ENCODE peak calls at places on chromosomes 6 and 20, in ten cellular contexts. X is AG10803, M is DND-41, K is body of pancreas, E is choroid plexus epithelial cell, O is mammary epithelial cell, H is breast epithelium, D is lung, Q is lower lobe of right lung, U is AG09309. F is an unnamed sample.

GRCh38 chr6:26031595-26032386 is 55.4 kb upstream of the HFE start:
- DNase-seq in K (peak), E (peak), Q (peak), X (peak), O (peak), H (peak), D (peak), M (peak), U (peak), F (peak)

GRCh38 chr20:6882911-6883310 is 115.4 kb downstream of the BMP2 start:
- DNase-seq in O (peak), Q (no peak), X (peak), M (no peak), K (no peak), D (no peak), H (no peak), E (peak), U (peak), F (peak)

GRCh38 chr6:13425971-13426931 is 61.1 kb downstream of the GFOD1 start:
- DNase-seq in O (peak), K (no peak), M (no peak), X (peak), Q (no peak), D (no peak), U (peak), H (peak), E (peak), F (peak)

GRCh38 chr20:22305391-22305790 is 279.0 kb downstream of the FOXA2 start:
- DNase-seq in K (no peak), Q (no peak), E (no peak), X (no peak), U (no peak), D (no peak), O (no peak), M (no peak), H (no peak), F (no peak)

GRCh38 chr6:36336779-36337194 is at the start of gene BNIP5:
- DNase-seq in K (no peak), M (no peak), Q (no peak), H (no peak), E (no peak), U (no peak), X (no peak), D (no peak), O (no peak), F (no peak)

GRCh38 chr6:56902551-56903464 is 52.1 kb upstream of the BEND6 start:
- DNase-seq in K (no peak), U (no peak), H (no peak), E (peak), Q (no peak), D (no peak), X (peak), M (no peak), O (peak), F (peak)

GRCh38 chr6:151452750-151453427 is 963 bp upstream of the RMND1 start:
- DNase-seq in X (peak), M (peak), O (peak), U (no peak), H (peak), D (peak), E (peak), Q (no peak), K (peak), F (peak)

GRCh38 chr20:41334036-41334435 is 6.6 kb upstream of the LPIN3 start:
- DNase-seq in U (no peak), Q (no peak), E (no peak), H (no peak), X (no peak), K (no peak), D (no peak), M (no peak), O (no peak), F (no peak)

GRCh38 chr20:34385464-34385863 is 22.4 kb downstream of the ITCH start:
- DNase-seq in K (no peak), H (no peak), O (no peak), X (no peak), Q (no peak), E (no peak), M (no peak), D (no peak), U (no peak), F (no peak)

GRCh38 chr20:19692685-19693119 is 65.4 kb upstream of the RIN2 start:
- DNase-seq in O (peak), D (peak), H (peak), Q (peak), U (no peak), K (peak), X (peak), M (peak), E (peak), F (peak)

GRCh38 chr6:53103993-53104675 is 38.9 kb downstream of the FBXO9 start:
- DNase-seq in D (no peak), M (no peak), O (peak), X (no peak), U (no peak), K (no peak), Q (no peak), E (peak), H (no peak), F (peak)
- TF ChIP-seq CTCF in D (no peak), M (peak), O (peak), X (no peak), U (peak), K (no peak), Q (no peak), E (no peak), H (no peak), F (no peak)

DNA sequence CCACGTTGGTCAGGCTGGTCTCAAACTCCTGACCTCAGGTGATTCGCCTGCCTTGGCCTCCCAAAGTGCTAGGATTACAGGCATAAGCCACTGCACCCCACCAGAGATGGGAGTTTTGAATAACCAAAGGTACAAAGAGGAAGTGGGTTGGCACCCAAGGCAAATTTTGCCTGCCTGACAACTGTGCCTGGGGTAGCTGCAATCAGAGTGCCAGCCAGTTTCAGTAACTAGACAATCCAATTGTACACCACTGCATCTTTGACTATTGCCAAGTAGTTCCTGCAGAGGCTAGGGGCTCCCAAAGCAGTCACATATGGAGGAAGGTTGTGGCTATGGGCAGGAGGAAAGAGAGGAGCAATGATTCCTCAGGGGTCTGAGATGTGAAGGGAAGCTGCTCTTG is 16.6 kb downstream of the ZC3H12D start:
- DNase-seq in H (no peak), K (no peak), X (no peak), Q (peak), E (no peak), O (no peak), D (no peak), M (no peak), U (no peak), F (no peak)
- H3K4me3 ChIP-seq in H (no peak), K (no peak), X (no peak), Q (no peak), E (no peak), O (no peak), D (no peak), M (no peak), U (no peak), F (no peak)

GRCh38 chr6:162442675-162443074 is 284.9 kb downstream of the PRKN start:
- DNase-seq in K (no peak), O (no peak), M (no peak), D (no peak), U (no peak), E (no peak), H (no peak), X (no peak), Q (no peak), F (no peak)
- TF ChIP-seq CTCF in K (no peak), O (no peak), M (no peak), D (no peak), U (no peak), E (no peak), H (no peak), X (no peak), Q (peak), F (no peak)

GRCh38 chr20:50724851-50725721 is 6.3 kb upstream of the PARD6B start:
- DNase-seq in Q (no peak), X (peak), O (peak), U (peak), H (peak), M (no peak), K (peak), E (peak), D (peak), F (peak)
- H3K4me3 ChIP-seq in Q (no peak), X (no peak), O (no peak), U (no peak), H (no peak), M (no peak), K (no peak), E (no peak), D (no peak), F (peak)

GRCh38 chr6:156024339-156024738 is 568.7 kb upstream of the NOX3 start:
- DNase-seq in M (no peak), Q (no peak), K (no peak), H (no peak), X (no peak), O (no peak), E (no peak), D (no peak), U (no peak), F (no peak)
- TF ChIP-seq CTCF in M (no peak), Q (no peak), K (no peak), H (no peak), X (no peak), O (no peak), E (no peak), D (no peak), U (no peak), F (no peak)